ENCODE peak calls at places on chromosomes 12 and 14, in seven cellular contexts. F is lung, E is esophagus squamous epithelium, Z is HepG2, B is endodermal cell, Y is adrenal gland, D is heart right ventricle. C is an unnamed sample.
A peak's percentile ranks its signal among the peaks of the same experiment; 100 is the strongest.

GRCh38 chr12:89695100-89695499 is 13.5 kb downstream of the ATP2B1 start:
- DNase-seq in D (peak; percentile 15), Z (no peak), B (no peak), E (no peak), Y (no peak), F (no peak), C (no peak)

GRCh38 chr14:74501135-74501614 is 7.6 kb downstream of the ISCA2 start:
- DNase-seq in B (peak; percentile 92), F (peak; percentile 74), E (no peak), Z (peak; percentile 52), Y (peak; percentile 88), D (peak; percentile 66), C (no peak)

GRCh38 chr14:38721822-38722431 is 381.1 kb downstream of the SEC23A start:
- DNase-seq in Y (peak; percentile 87), D (peak; percentile 54), Z (peak; percentile 77), B (peak; percentile 93), F (peak; percentile 51), E (no peak), C (no peak)

GRCh38 chr12:25241171-25242020 is 9.3 kb downstream of the KRAS start:
- DNase-seq in B (no peak), Y (no peak), Z (peak; percentile 24), E (no peak), D (no peak), F (no peak), C (no peak)

GRCh38 chr12:89935850-89936249 is 227.2 kb upstream of the ATP2B1 start:
- DNase-seq in D (no peak), B (no peak), Z (no peak), F (no peak), Y (no peak), E (no peak), C (no peak)

GRCh38 chr14:54291491-54292191 is 105.2 kb upstream of the CDKN3 start:
- DNase-seq in Z (peak; percentile 98), B (peak; percentile 79), F (no peak), D (peak; percentile 22), Y (no peak), E (no peak), C (no peak)

GRCh38 chr14:102620413-102620812 is 28.0 kb downstream of the RCOR1 start:
- DNase-seq in D (no peak), E (no peak), F (no peak), Y (no peak), Z (no peak), B (no peak), C (no peak)

GRCh38 chr12:59320112-59320511 is 275.7 kb upstream of the SLC16A7 start:
- DNase-seq in Y (no peak), B (no peak), F (no peak), E (no peak), Z (no peak), D (no peak), C (no peak)

GRCh38 chr12:2179953-2180736 is 127.4 kb downstream of the CACNA1C start:
- DNase-seq in E (no peak), F (no peak), B (no peak), Z (no peak), D (peak; percentile 56), Y (peak; percentile 85), C (no peak)

GRCh38 chr12:62865860-62866407 is 69.0 kb downstream of the PPM1H start:
- DNase-seq in F (no peak), Z (no peak), B (peak; percentile 96), D (no peak), Y (no peak), E (no peak), C (no peak)

GRCh38 chr14:94088516-94088915 is 7.4 kb downstream of the IFI27L1 start:
- DNase-seq in F (no peak), Z (no peak), E (no peak), D (no peak), Y (no peak), B (no peak), C (no peak)

GRCh38 chr12:3158851-3159465 is 81.8 kb downstream of the TSPAN9 start:
- DNase-seq in E (no peak), Z (no peak), F (no peak), B (no peak), D (no peak), Y (no peak), C (no peak)

GRCh38 chr12:30063435-30063945 is 279.7 kb upstream of the TMTC1 start:
- DNase-seq in Z (no peak), E (no peak), D (no peak), B (no peak), Y (no peak), F (no peak), C (no peak)

GRCh38 chr12:115599251-115599811 is 678.2 kb downstream of the MED13L start:
- DNase-seq in Z (no peak), E (no peak), Y (no peak), B (peak; percentile 73), F (no peak), D (peak; percentile 54), C (no peak)

GRCh38 chr14:59890676-59891075 is 20.1 kb upstream of the RTN1 start:
- DNase-seq in Z (no peak), D (no peak), E (no peak), Y (no peak), F (no peak), B (no peak), C (no peak)

GRCh38 chr12:57241556-57242310 is 9.3 kb downstream of the STAC3 start:
- DNase-seq in F (no peak), Z (no peak), D (no peak), E (no peak), B (peak; percentile 67), Y (peak; percentile 63), C (no peak)

GRCh38 chr12:80936642-80937390 is 918 bp downstream of the LIN7A start:
- DNase-seq in D (peak; percentile 27), F (peak; percentile 46), B (peak; percentile 93), Z (peak; percentile 79), E (no peak), Y (peak; percentile 70), C (no peak)

GRCh38 chr14:97185186-97185585 is 388.0 kb downstream of the VRK1 start:
- DNase-seq in F (no peak), D (no peak), B (peak; percentile 70), E (no peak), Z (no peak), Y (no peak), C (no peak)

GRCh38 chr14:90587918-90588317 is 191.1 kb downstream of the CALM1 start:
- DNase-seq in D (no peak), Y (no peak), E (no peak), Z (no peak), B (no peak), F (no peak), C (no peak)

GRCh38 chr14:90726656-90727055 is 89.6 kb downstream of the TTC7B start:
- DNase-seq in D (no peak), F (peak; percentile 59), Y (peak; percentile 73), E (no peak), B (peak; percentile 75), Z (no peak), C (no peak)

GRCh38 chr12:116800918-116801317 is 62.8 kb downstream of the RNFT2 start:
- DNase-seq in Z (no peak), F (no peak), B (no peak), E (no peak), Y (no peak), D (no peak), C (no peak)

GRCh38 chr12:92010368-92010767 is 135.3 kb downstream of the BTG1 start:
- DNase-seq in E (no peak), Y (no peak), Z (no peak), F (no peak), B (no peak), D (no peak), C (no peak)

GRCh38 chr12:114011711-114012110 is 45.6 kb upstream of the RBM19 start:
- DNase-seq in D (no peak), F (no peak), B (no peak), Y (no peak), E (no peak), Z (no peak), C (no peak)

GRCh38 chr12:114004402-114004801 is 38.3 kb upstream of the RBM19 start:
- DNase-seq in F (no peak), E (no peak), Z (no peak), B (no peak), D (no peak), Y (no peak), C (no peak)

GRCh38 chr12:114003286-114003685 is 37.2 kb upstream of the RBM19 start:
- DNase-seq in E (no peak), B (no peak), Z (no peak), F (no peak), D (no peak), Y (no peak), C (no peak)

GRCh38 chr12:114001731-114002340 is 35.7 kb upstream of the RBM19 start:
- DNase-seq in E (no peak), Z (no peak), D (no peak), Y (no peak), F (no peak), B (no peak), C (no peak)

DNA sequence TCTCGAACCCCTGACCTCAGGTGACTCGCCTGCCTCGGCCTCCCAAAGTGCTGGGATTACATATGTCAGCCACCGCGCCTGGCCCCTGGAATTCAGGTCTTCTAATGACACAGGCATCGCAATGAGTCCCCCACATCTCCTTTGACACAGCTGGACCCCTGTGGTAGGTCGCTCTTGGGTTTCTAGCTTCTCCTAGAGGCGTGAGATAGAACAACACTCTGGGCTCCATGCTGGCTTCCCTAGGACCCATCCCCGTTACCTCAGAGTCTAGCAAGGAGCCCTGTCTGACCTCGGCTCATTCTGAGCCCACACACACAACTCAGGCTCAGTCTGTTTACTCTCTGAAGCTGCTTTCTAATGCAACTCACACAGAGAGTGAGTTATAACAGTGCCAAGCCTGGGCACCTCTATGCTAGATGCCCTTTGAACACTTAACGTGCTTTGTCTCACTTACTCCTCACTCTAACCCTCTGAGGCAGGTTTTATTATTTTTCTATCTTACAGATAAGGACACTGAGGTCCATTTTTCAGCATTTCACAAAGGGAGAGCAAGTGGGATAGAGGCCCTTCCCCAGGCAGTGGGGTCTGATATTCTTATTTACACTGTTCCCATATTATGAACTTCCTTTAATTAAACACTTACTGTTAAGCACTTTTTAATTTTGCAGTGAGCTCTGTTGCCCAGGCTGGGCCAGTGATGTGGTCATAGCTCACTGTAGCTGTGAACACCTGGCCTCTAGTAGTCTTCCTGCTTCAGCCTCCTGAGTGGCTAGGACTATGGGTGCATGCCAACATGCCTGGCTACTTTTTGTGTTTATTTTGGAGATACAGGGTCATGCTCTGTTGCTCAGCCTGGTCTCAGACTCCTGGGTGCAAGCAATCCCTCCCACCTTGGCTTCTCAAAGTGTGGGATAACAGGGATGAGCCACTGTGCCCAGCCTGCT is 40.6 kb upstream of the RBM19 start:
- DNase-seq in E (no peak), Z (no peak), D (no peak), B (peak; percentile 58), Y (no peak), F (no peak), C (no peak)
- H3K27me3 ChIP-seq in E (no peaks in the 10 kb centered on the region), Z (peaks cover 1% of the 10 kb centered on the region), D (no peaks in the 10 kb centered on the region), B (peaks cover 35% of the 10 kb centered on the region), Y (peaks cover 3% of the 10 kb centered on the region), F (no peaks in the 10 kb centered on the region), C (no peaks in the 10 kb centered on the region)

GRCh38 chr14:22095845-22096510 is 422.4 kb upstream of the OR4E1 start:
- DNase-seq in D (no peak), B (no peak), F (no peak), Z (peak; percentile 29), Y (no peak), E (no peak), C (no peak)
- H3K4me1 ChIP-seq in D (no peaks in the 10 kb centered on the region), B (no peaks in the 10 kb centered on the region), F (no peaks in the 10 kb centered on the region), Z (no peaks in the 10 kb centered on the region), Y (no peaks in the 10 kb centered on the region), E (peaks cover 15% of the 10 kb centered on the region), C (peaks cover 35% of the 10 kb centered on the region)

GRCh38 chr14:55436530-55436929 is 3.9 kb downstream of the TBPL2 start:
- DNase-seq in Z (no peak), D (no peak), B (no peak), E (no peak), F (no peak), Y (no peak), C (no peak)
- TF ChIP-seq CTCF in Z (no peak), D (no peak), B (no peak), E (no peak), F (no peak), Y (no peak), C (no peak)

GRCh38 chr12:31819427-31819826 is 90.6 kb upstream of the AMN1 start:
- DNase-seq in Z (no peak), B (no peak), F (no peak), D (no peak), Y (no peak), E (no peak), C (no peak)
- H3K27me3 ChIP-seq in Z (no peaks in the 10 kb centered on the region), B (no peaks in the 10 kb centered on the region), F (no peaks in the 10 kb centered on the region), D (no peaks in the 10 kb centered on the region), Y (no peaks in the 10 kb centered on the region), E (no peaks in the 10 kb centered on the region), C (no peaks in the 10 kb centered on the region)

C was measured in CD8-positive, alpha-beta T cell.